ENCODE peak calls at places on chromosome 11, in six cellular contexts. K is tibial nerve; W is GM12891; J is posterior cingulate gyrus; G is activated CD8-positive, alpha-beta memory T cell treated with anti-CD3 and anti-CD28 coated beads, Interleukin-2, amount 50 U/mL, for 48 hours; L is GM10248. M is an unnamed sample.

GRCh38 chr11:117427356-117427874 is 99.8 kb downstream of the CEP164 start:
- DNase-seq in G (no peak), J (no peak), W (no peak), K (no peak), L (no peak), M (no peak)

GRCh38 chr11:71114124-71114851 is 138.1 kb downstream of the SHANK2 start:
- DNase-seq in W (no peak), K (no peak), J (no peak), L (no peak), G (no peak), M (no peak)

GRCh38 chr11:128687321-128687720 is 6.6 kb upstream of the FLI1 start:
- DNase-seq in L (peak; percentile 37), J (no peak), W (peak; percentile 28), K (no peak), G (no peak), M (no peak)

GRCh38 chr11:5129457-5129877 is 8.7 kb downstream of the OR52A5 start:
- DNase-seq in L (no peak), W (no peak), G (no peak), K (no peak), J (no peak), M (no peak)

GRCh38 chr11:19553683-19554333 is 158.8 kb upstream of the NAV2 start:
- DNase-seq in J (peak; percentile 82), G (peak; percentile 92), L (peak; percentile 75), W (peak; percentile 43), K (peak; percentile 68), M (no peak)

GRCh38 chr11:95788921-95789505 is 569 bp downstream of the FAM76B start:
- DNase-seq in K (no peak), G (no peak), L (peak; percentile 17), W (no peak), J (no peak), M (no peak)

GRCh38 chr11:69978841-69979614 is 99.1 kb upstream of the ANO1 start:
- DNase-seq in G (no peak), J (no peak), W (no peak), K (no peak), L (no peak), M (no peak)

GRCh38 chr11:14393129-14393528 is 34.1 kb upstream of the RRAS2 start:
- DNase-seq in L (no peak), G (no peak), W (no peak), J (no peak), K (no peak), M (no peak)

GRCh38 chr11:6655020-6655789 is 404 bp downstream of the DCHS1 start:
- DNase-seq in G (no peak), L (no peak), J (no peak), W (no peak), K (no peak), M (no peak)

GRCh38 chr11:122258446-122258994 is 142.5 kb upstream of the BLID start:
- DNase-seq in W (no peak), K (no peak), J (no peak), L (no peak), G (no peak), M (no peak)

GRCh38 chr11:36818410-36818809 is 220.4 kb upstream of the RAG2 start:
- DNase-seq in L (peak; percentile 18), W (no peak), G (no peak), K (no peak), J (no peak), M (no peak)

GRCh38 chr11:83819936-83820549 is 533.9 kb upstream of the CCDC90B start:
- DNase-seq in L (peak; percentile 11), G (no peak), W (no peak), J (no peak), K (no peak), M (no peak)

GRCh38 chr11:72378704-72379383 is 55.5 kb downstream of the CLPB start:
- DNase-seq in W (no peak), L (no peak), J (no peak), K (peak; percentile 34), G (no peak), M (no peak)

GRCh38 chr11:8317164-8317563 is 53.5 kb upstream of the LMO1 start:
- DNase-seq in W (no peak), K (no peak), G (no peak), J (no peak), L (no peak), M (no peak)

GRCh38 chr11:92703431-92703830 is 266.0 kb upstream of the MTNR1B start:
- DNase-seq in J (no peak), L (no peak), K (no peak), W (no peak), G (no peak), M (no peak)

GRCh38 chr11:35947437-35947836 is 3.6 kb downstream of the LDLRAD3 start:
- DNase-seq in K (no peak), G (no peak), W (no peak), L (no peak), J (no peak), M (no peak)

GRCh38 chr11:128095459-128096096 is 491.8 kb downstream of the ETS1 start:
- DNase-seq in L (no peak), K (no peak), J (no peak), G (no peak), W (no peak), M (no peak)

GRCh38 chr11:110527146-110527545 is 97.4 kb downstream of the FDX1 start:
- DNase-seq in J (no peak), K (no peak), W (no peak), G (no peak), L (no peak), M (no peak)

GRCh38 chr11:64644348-64645242 is 53.6 kb downstream of the SLC22A12 start:
- DNase-seq in J (no peak), W (peak; percentile 56), G (no peak), K (no peak), L (peak; percentile 51), M (no peak)

GRCh38 chr11:14148653-14149273 is 186.2 kb downstream of the SPON1 start:
- DNase-seq in K (no peak), L (no peak), J (no peak), G (no peak), W (no peak), M (no peak)

GRCh38 chr11:106939157-106939556 is 79.1 kb downstream of the GUCY1A2 start:
- DNase-seq in W (no peak), K (no peak), G (no peak), L (no peak), J (no peak), M (no peak)

GRCh38 chr11:45664376-45665205 is 831 bp downstream of the CHST1 start:
- DNase-seq in G (no peak), L (no peak), K (no peak), J (no peak), W (no peak), M (no peak)

GRCh38 chr11:46641639-46642038 is 24.3 kb downstream of the ATG13 start:
- DNase-seq in W (no peak), K (no peak), L (no peak), G (no peak), J (no peak), M (no peak)

GRCh38 chr11:84419576-84419975 is 1133.4 kb upstream of the CCDC90B start:
- DNase-seq in G (no peak), K (no peak), J (no peak), W (no peak), L (no peak), M (no peak)

GRCh38 chr11:3370268-3370870 is 8.6 kb downstream of the ZNF195 start:
- DNase-seq in G (no peak), W (no peak), L (no peak), K (no peak), J (no peak), M (no peak)

GRCh38 chr11:8271106-8271886 is 7.6 kb upstream of the LMO1 start:
- DNase-seq in J (no peak), L (no peak), K (no peak), W (no peak), G (peak; percentile 12), M (no peak)

GRCh38 chr11:33669598-33670249 is 30.9 kb downstream of the C11orf91 start:
- DNase-seq in K (no peak), J (no peak), L (no peak), W (no peak), G (no peak), M (no peak)

GRCh38 chr11:9574556-9574805 is 1.0 kb downstream of the WEE1 start:
- DNase-seq in G (peak; percentile 70), W (no peak), J (no peak), L (no peak), K (no peak), M (no peak)

GRCh38 chr11:35318977-35319925 is 100.1 kb downstream of the SLC1A2 start:
- DNase-seq in K (no peak), J (no peak), G (no peak), L (peak; percentile 30), W (no peak), M (no peak)

GRCh38 chr11:134730596-134731538 is 318.8 kb upstream of the B3GAT1 start:
- DNase-seq in G (no peak), J (no peak), K (no peak), L (no peak), W (no peak), M (no peak)

GRCh38 chr11:36090351-36091245 is 146.7 kb downstream of the LDLRAD3 start:
- DNase-seq in J (no peak), G (no peak), W (no peak), K (no peak), L (no peak), M (no peak)

GRCh38 chr11:61828379-61828628 is 204 bp downstream of the FADS2 start:
- DNase-seq in L (no peak), J (no peak), W (no peak), G (no peak), K (no peak), M (no peak)